ENCODE peak calls at places on chromosomes 6 and 20, in eight cellular contexts. One of them, this sample, is unnamed. For H3K27me3 and H3K4me1, the result is how much of the 10 kb centered on the place peaks cover.

GRCh38 chr6:30813623-30814136 is 69.3 kb upstream of the IER3 start:
- DNase-seq in HCT116: no peak
- DNase-seq in K562: peak
- DNase-seq in ovary: no peak
- DNase-seq in adrenal gland: peak
- DNase-seq in stomach: no peak
- DNase-seq in heart left ventricle: no peak
- DNase-seq in transverse colon: peak
- DNase-seq in this sample: no peak

GRCh38 chr6:169176361-169176991 is 77.2 kb downstream of the THBS2 start:
- DNase-seq in HCT116: no peak
- DNase-seq in ovary: no peak
- DNase-seq in adrenal gland: no peak
- DNase-seq in heart left ventricle: no peak
- DNase-seq in K562: no peak
- DNase-seq in stomach: no peak
- DNase-seq in transverse colon: no peak
- DNase-seq in this sample: no peak

GRCh38 chr6:11538049-11538798 is 675 bp downstream of the TMEM170B start:
- DNase-seq in K562: peak
- DNase-seq in heart left ventricle: peak
- DNase-seq in transverse colon: peak
- DNase-seq in stomach: peak
- DNase-seq in HCT116: no peak
- DNase-seq in adrenal gland: peak
- DNase-seq in ovary: peak
- DNase-seq in this sample: no peak

GRCh38 chr20:52031574-52032303 is 159.8 kb downstream of the ZFP64 start:
- DNase-seq in heart left ventricle: no peak
- DNase-seq in stomach: no peak
- DNase-seq in K562: no peak
- DNase-seq in adrenal gland: peak
- DNase-seq in ovary: peak
- DNase-seq in transverse colon: peak
- DNase-seq in HCT116: no peak
- DNase-seq in this sample: no peak

GRCh38 chr6:52647199-52647598 is 23.7 kb upstream of the TMEM14A start:
- DNase-seq in HCT116: no peak
- DNase-seq in ovary: no peak
- DNase-seq in K562: no peak
- DNase-seq in adrenal gland: no peak
- DNase-seq in heart left ventricle: no peak
- DNase-seq in stomach: no peak
- DNase-seq in transverse colon: no peak
- DNase-seq in this sample: no peak

GRCh38 chr6:5636210-5637030 is 370.3 kb downstream of the NRN1 start:
- DNase-seq in heart left ventricle: no peak
- DNase-seq in ovary: no peak
- DNase-seq in HCT116: no peak
- DNase-seq in stomach: no peak
- DNase-seq in adrenal gland: no peak
- DNase-seq in transverse colon: no peak
- DNase-seq in K562: no peak
- DNase-seq in this sample: no peak

GRCh38 chr6:22613695-22614094 is 44.3 kb downstream of the HDGFL1 start:
- DNase-seq in adrenal gland: no peak
- DNase-seq in stomach: no peak
- DNase-seq in HCT116: no peak
- DNase-seq in transverse colon: no peak
- DNase-seq in heart left ventricle: no peak
- DNase-seq in K562: no peak
- DNase-seq in ovary: no peak
- DNase-seq in this sample: no peak

GRCh38 chr6:137155830-137156229 is 17.6 kb downstream of the IL22RA2 start:
- DNase-seq in transverse colon: no peak
- DNase-seq in adrenal gland: no peak
- DNase-seq in K562: no peak
- DNase-seq in stomach: no peak
- DNase-seq in ovary: no peak
- DNase-seq in HCT116: no peak
- DNase-seq in heart left ventricle: no peak
- DNase-seq in this sample: no peak

GRCh38 chr20:33521461-33521860 is 31.6 kb downstream of the CBFA2T2 start:
- DNase-seq in adrenal gland: no peak
- DNase-seq in transverse colon: no peak
- DNase-seq in stomach: no peak
- DNase-seq in K562: no peak
- DNase-seq in heart left ventricle: no peak
- DNase-seq in ovary: no peak
- DNase-seq in HCT116: no peak
- DNase-seq in this sample: no peak

GRCh38 chr20:37387519-37388269 is 41.8 kb downstream of the SRC start:
- DNase-seq in heart left ventricle: no peak
- DNase-seq in ovary: no peak
- DNase-seq in transverse colon: no peak
- DNase-seq in stomach: no peak
- DNase-seq in adrenal gland: no peak
- DNase-seq in HCT116: no peak
- DNase-seq in K562: no peak
- DNase-seq in this sample: peak

GRCh38 chr6:123127807-123128206 is 131.8 kb downstream of the CLVS2 start:
- DNase-seq in heart left ventricle: no peak
- DNase-seq in adrenal gland: no peak
- DNase-seq in transverse colon: no peak
- DNase-seq in K562: no peak
- DNase-seq in HCT116: no peak
- DNase-seq in stomach: no peak
- DNase-seq in ovary: no peak
- DNase-seq in this sample: no peak

GRCh38 chr20:49320460-49320859 is 42.6 kb upstream of the ZNFX1 start:
- DNase-seq in ovary: no peak
- DNase-seq in heart left ventricle: no peak
- DNase-seq in adrenal gland: peak
- DNase-seq in transverse colon: no peak
- DNase-seq in K562: peak
- DNase-seq in stomach: no peak
- DNase-seq in HCT116: peak
- DNase-seq in this sample: no peak

GRCh38 chr6:15490242-15491100 is 172.4 kb downstream of the DTNBP1 start:
- DNase-seq in K562: no peak
- DNase-seq in heart left ventricle: no peak
- DNase-seq in adrenal gland: no peak
- DNase-seq in stomach: no peak
- DNase-seq in ovary: no peak
- DNase-seq in transverse colon: no peak
- DNase-seq in HCT116: no peak
- DNase-seq in this sample: no peak

DNA sequence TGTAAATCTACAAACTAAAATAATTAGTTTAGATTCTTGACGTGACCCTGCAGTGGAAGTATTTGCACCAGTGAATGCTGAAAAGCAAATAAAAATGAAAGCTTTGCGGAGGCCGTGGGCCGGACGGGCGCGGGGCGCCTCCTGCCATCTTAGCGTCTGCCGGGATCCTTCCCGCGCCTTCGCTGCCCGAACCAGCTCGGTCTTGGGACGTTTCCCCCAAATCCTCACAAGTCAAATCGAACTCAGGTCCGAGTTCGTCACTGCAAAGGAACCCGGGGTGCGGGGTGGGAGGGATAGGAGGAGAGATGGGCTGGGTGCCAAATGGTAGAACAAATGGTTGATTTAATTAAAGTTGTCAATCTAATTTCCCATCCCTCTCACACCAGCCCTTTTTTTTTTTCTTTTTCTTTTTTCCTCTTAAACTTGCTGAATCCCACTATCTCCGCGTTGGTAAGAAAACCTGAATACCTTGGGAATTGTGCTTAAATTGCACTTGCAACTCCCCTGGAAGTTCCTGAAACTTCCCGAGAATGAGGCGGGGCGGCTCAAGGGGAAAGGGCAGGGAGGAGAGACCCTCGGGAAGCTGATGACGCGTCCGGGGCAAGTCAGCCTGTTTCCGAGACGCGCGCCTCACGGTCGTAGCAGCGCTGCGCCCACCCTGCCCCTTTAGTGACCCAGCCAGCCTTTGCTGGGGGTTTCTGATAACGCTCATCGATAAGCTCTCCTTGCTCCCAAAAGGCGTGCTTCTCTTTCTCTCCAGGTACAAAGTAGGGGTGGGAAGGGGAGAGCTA is 1.7 kb downstream of the GJA1 start:
- DNase-seq in ovary: peak
- DNase-seq in transverse colon: peak
- DNase-seq in K562: no peak
- DNase-seq in HCT116: no peak
- DNase-seq in adrenal gland: peak
- DNase-seq in heart left ventricle: peak
- DNase-seq in stomach: no peak
- DNase-seq in this sample: no peak
- TF ChIP-seq POLR2A in ovary: no peak
- TF ChIP-seq POLR2A in transverse colon: no peak
- TF ChIP-seq POLR2A in K562: no peak
- TF ChIP-seq POLR2A in HCT116: no peak
- TF ChIP-seq POLR2A in adrenal gland: no peak
- TF ChIP-seq POLR2A in heart left ventricle: no peak
- TF ChIP-seq POLR2A in stomach: no peak
- TF ChIP-seq POLR2A in this sample: no peak

GRCh38 chr6:38974389-38975133 is 74.0 kb upstream of the GLP1R start:
- DNase-seq in heart left ventricle: no peak
- DNase-seq in HCT116: no peak
- DNase-seq in adrenal gland: no peak
- DNase-seq in stomach: no peak
- DNase-seq in ovary: no peak
- DNase-seq in K562: no peak
- DNase-seq in transverse colon: no peak
- DNase-seq in this sample: no peak
- H3K27me3 ChIP-seq in heart left ventricle: under half
- H3K27me3 ChIP-seq in HCT116: half or more
- H3K27me3 ChIP-seq in adrenal gland: under half
- H3K27me3 ChIP-seq in stomach: under half
- H3K27me3 ChIP-seq in ovary: under half
- H3K27me3 ChIP-seq in K562: under half
- H3K27me3 ChIP-seq in transverse colon: under half
- H3K27me3 ChIP-seq in this sample: under half

GRCh38 chr6:125818225-125818657 is 27.5 kb downstream of the NCOA7 start:
- DNase-seq in heart left ventricle: no peak
- DNase-seq in stomach: no peak
- DNase-seq in K562: no peak
- DNase-seq in transverse colon: no peak
- DNase-seq in ovary: no peak
- DNase-seq in adrenal gland: no peak
- DNase-seq in HCT116: no peak
- DNase-seq in this sample: no peak

GRCh38 chr6:125818659-125819297 is 28.0 kb downstream of the NCOA7 start:
- DNase-seq in ovary: no peak
- DNase-seq in stomach: no peak
- DNase-seq in HCT116: no peak
- DNase-seq in K562: no peak
- DNase-seq in heart left ventricle: no peak
- DNase-seq in transverse colon: no peak
- DNase-seq in adrenal gland: no peak
- DNase-seq in this sample: no peak

GRCh38 chr6:125816828-125817280 is 26.1 kb downstream of the NCOA7 start:
- DNase-seq in heart left ventricle: no peak
- DNase-seq in HCT116: no peak
- DNase-seq in adrenal gland: no peak
- DNase-seq in transverse colon: no peak
- DNase-seq in stomach: no peak
- DNase-seq in K562: no peak
- DNase-seq in ovary: no peak
- DNase-seq in this sample: no peak

GRCh38 chr6:125821825-125822281 is 31.1 kb downstream of the NCOA7 start:
- DNase-seq in transverse colon: peak
- DNase-seq in ovary: no peak
- DNase-seq in adrenal gland: peak
- DNase-seq in heart left ventricle: no peak
- DNase-seq in K562: no peak
- DNase-seq in stomach: no peak
- DNase-seq in HCT116: no peak
- DNase-seq in this sample: no peak

GRCh38 chr6:125819927-125820326 is 29.2 kb downstream of the NCOA7 start:
- DNase-seq in HCT116: no peak
- DNase-seq in adrenal gland: no peak
- DNase-seq in ovary: no peak
- DNase-seq in stomach: no peak
- DNase-seq in K562: no peak
- DNase-seq in heart left ventricle: no peak
- DNase-seq in transverse colon: no peak
- DNase-seq in this sample: no peak
- H3K4me1 ChIP-seq in HCT116: under half
- H3K4me1 ChIP-seq in adrenal gland: under half
- H3K4me1 ChIP-seq in ovary: under half
- H3K4me1 ChIP-seq in stomach: under half
- H3K4me1 ChIP-seq in K562: under half
- H3K4me1 ChIP-seq in heart left ventricle: under half
- H3K4me1 ChIP-seq in transverse colon: under half
- H3K4me1 ChIP-seq in this sample: under half

DNA sequence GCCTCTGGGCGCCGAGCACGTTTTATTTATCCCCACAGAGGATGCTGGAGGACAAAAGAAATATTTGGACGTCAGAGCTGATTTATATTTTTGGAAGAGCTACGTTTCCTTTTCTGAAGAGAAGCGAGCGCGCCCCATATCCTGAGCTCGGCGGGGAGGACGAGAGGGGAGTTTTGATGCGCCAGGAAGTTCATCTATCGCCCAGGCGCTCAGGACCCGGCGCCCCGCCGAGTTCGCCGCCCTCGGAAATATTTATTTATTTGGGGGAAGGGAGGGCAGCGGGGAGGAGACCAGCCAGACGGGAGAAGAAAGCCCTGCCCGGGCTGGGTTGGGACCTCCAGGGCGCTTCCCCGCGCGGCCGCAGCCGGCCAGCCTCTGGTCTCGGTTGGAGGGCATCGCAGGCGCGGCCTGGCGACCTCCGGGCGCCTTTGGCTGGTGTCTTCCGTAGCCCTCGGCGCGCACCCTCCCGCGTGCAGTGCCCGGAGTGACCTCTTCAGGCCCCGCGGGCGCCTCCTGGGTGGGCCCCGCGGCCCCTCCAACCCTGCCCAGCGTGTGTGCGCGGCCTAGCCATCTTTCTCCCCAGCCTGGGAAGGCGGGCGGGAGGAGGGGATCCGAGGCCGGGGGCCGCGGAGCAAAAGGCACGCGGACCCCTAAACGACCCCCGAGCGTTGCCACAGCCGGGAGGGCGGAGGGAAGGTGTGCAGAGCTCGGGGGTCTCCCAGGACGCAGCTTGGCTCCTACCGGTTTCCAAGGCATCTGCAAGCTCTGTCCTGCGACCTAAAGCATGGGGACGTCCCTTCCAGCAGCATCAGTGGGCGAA is 5.4 kb upstream of the FOXF2 start:
- DNase-seq in adrenal gland: no peak
- DNase-seq in transverse colon: no peak
- DNase-seq in stomach: no peak
- DNase-seq in ovary: no peak
- DNase-seq in K562: no peak
- DNase-seq in heart left ventricle: no peak
- DNase-seq in HCT116: no peak
- DNase-seq in this sample: no peak
- TF ChIP-seq POLR2A in adrenal gland: no peak
- TF ChIP-seq POLR2A in transverse colon: no peak
- TF ChIP-seq POLR2A in stomach: no peak
- TF ChIP-seq POLR2A in ovary: no peak
- TF ChIP-seq POLR2A in K562: no peak
- TF ChIP-seq POLR2A in heart left ventricle: no peak
- TF ChIP-seq POLR2A in HCT116: no peak
- TF ChIP-seq POLR2A in this sample: no peak

This sample was measured in gastrocnemius medialis.